ENCODE peak calls at places on chromosomes 12 and 14, in eight cellular contexts. X is H9, R is cardiac muscle cell, N is Calu3, Y is GM10248, L is cardiac fibroblast, E is PC-3, O is AG04449. B is an unnamed sample.

GRCh38 chr12:51818567-51819300 is 29.8 kb downstream of the FIGNL2 start:
- DNase-seq in X (no peak), R (no peak), N (no peak), Y (no peak), L (peak; percentile 83), E (peak; percentile 29), O (peak; percentile 67), B (peak; percentile 94)

GRCh38 chr12:15001733-15002471 is 29.1 kb downstream of the PDE6H start:
- DNase-seq in X (peak; percentile 76), R (peak; percentile 50), N (no peak), Y (no peak), L (peak; percentile 44), E (no peak), O (no peak), B (peak; percentile 15)

GRCh38 chr12:75592086-75592485 is 80.7 kb upstream of the KRR1 start:
- DNase-seq in X (no peak), R (no peak), N (no peak), Y (no peak), L (no peak), E (no peak), O (no peak), B (peak; percentile 58)

GRCh38 chr14:101323111-101323510 is 238.2 kb upstream of the DIO3 start:
- DNase-seq in X (no peak), R (no peak), N (no peak), Y (no peak), L (no peak), E (no peak), O (no peak), B (no peak)

GRCh38 chr14:103576371-103577024 is 13.7 kb downstream of the COA8 start:
- DNase-seq in X (peak; percentile 58), R (peak; percentile 61), N (peak; percentile 87), Y (no peak), L (peak; percentile 84), E (peak; percentile 89), O (no peak), B (peak; percentile 88)

GRCh38 chr12:27940756-27941402 is 31.7 kb downstream of the PTHLH start:
- DNase-seq in X (peak; percentile 79), R (peak; percentile 79), N (peak; percentile 81), Y (peak; percentile 66), L (peak; percentile 90), E (peak; percentile 96), O (no peak), B (peak; percentile 75)

GRCh38 chr12:6450091-6450868 is 1.6 kb upstream of the TAPBPL start:
- DNase-seq in X (no peak), R (no peak), N (no peak), Y (no peak), L (no peak), E (no peak), O (no peak), B (no peak)

GRCh38 chr14:88189840-88190191 is 133.3 kb downstream of the KCNK10 start:
- DNase-seq in X (no peak), R (no peak), N (no peak), Y (no peak), L (no peak), E (no peak), O (no peak), B (no peak)

GRCh38 chr12:124111006-124111405 is 138.0 kb downstream of the ZNF664 start:
- DNase-seq in X (no peak), R (no peak), N (no peak), Y (no peak), L (no peak), E (no peak), O (no peak), B (no peak)

GRCh38 chr14:66045572-66046021 is 440.6 kb upstream of the CCDC196 start:
- DNase-seq in X (no peak), R (peak; percentile 66), N (no peak), Y (no peak), L (peak; percentile 55), E (no peak), O (no peak), B (peak; percentile 54)

GRCh38 chr12:54294152-54294913 is 6.5 kb downstream of the NFE2 start:
- DNase-seq in X (peak; percentile 79), R (peak; percentile 31), N (peak; percentile 77), Y (peak; percentile 79), L (peak; percentile 49), E (peak; percentile 49), O (no peak), B (peak; percentile 30)

GRCh38 chr14:105701456-105702274 is 175.3 kb downstream of the TMEM121 start:
- DNase-seq in X (no peak), R (no peak), N (no peak), Y (no peak), L (no peak), E (no peak), O (no peak), B (no peak)

GRCh38 chr14:33567003-33567735 is 383.7 kb downstream of the EGLN3 start:
- DNase-seq in X (no peak), R (no peak), N (no peak), Y (no peak), L (no peak), E (peak; percentile 21), O (no peak), B (no peak)

GRCh38 chr14:77316872-77317271 is 3.8 kb downstream of the POMT2 start:
- DNase-seq in X (no peak), R (no peak), N (no peak), Y (no peak), L (no peak), E (peak; percentile 74), O (no peak), B (peak; percentile 27)

GRCh38 chr12:12209043-12209442 is 57.8 kb downstream of the LRP6 start:
- DNase-seq in X (no peak), R (no peak), N (no peak), Y (no peak), L (no peak), E (no peak), O (no peak), B (peak; percentile 47)

GRCh38 chr12:113134521-113134951 is 1.0 kb downstream of the RASAL1 start:
- DNase-seq in X (no peak), R (no peak), N (no peak), Y (no peak), L (no peak), E (no peak), O (no peak), B (no peak)

GRCh38 chr12:124463341-124463861 is 104.0 kb downstream of the NCOR2 start:
- DNase-seq in X (no peak), R (no peak), N (no peak), Y (no peak), L (no peak), E (no peak), O (no peak), B (no peak)

GRCh38 chr14:82999802-83000201 is 1466.1 kb upstream of the SEL1L start:
- DNase-seq in X (peak; percentile 26), R (peak; percentile 10), N (no peak), Y (no peak), L (no peak), E (no peak), O (no peak), B (no peak)

DNA sequence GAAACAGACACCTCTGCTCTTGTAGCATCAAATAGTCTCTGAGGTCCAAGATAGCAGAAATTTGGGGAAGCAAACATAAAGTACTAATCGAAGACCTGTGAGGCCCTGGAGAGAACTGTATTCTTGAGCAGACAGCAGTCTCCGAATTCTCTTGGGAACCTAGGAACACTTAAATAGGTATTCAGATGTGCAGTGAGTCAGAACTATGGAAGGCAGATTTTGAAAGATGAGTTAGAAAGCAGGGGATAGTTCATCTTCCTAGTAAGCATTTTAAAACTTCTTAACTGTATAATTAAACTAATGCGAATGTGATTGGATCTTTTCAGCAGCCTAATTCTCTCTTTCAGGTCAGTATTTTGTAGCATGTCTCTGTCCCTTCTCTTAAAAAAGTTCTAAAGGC is 30.6 kb downstream of the NAA30 start:
- DNase-seq in X (no peak), R (no peak), N (no peak), Y (no peak), L (peak; percentile 43), E (peak; percentile 64), O (no peak), B (peak; percentile 4)
- TF ChIP-seq CTCF in X (no peak), R (no peak), N (no peak), Y (no peak), L (no peak), E (no peak), O (no peak), B (no peak)

DNA sequence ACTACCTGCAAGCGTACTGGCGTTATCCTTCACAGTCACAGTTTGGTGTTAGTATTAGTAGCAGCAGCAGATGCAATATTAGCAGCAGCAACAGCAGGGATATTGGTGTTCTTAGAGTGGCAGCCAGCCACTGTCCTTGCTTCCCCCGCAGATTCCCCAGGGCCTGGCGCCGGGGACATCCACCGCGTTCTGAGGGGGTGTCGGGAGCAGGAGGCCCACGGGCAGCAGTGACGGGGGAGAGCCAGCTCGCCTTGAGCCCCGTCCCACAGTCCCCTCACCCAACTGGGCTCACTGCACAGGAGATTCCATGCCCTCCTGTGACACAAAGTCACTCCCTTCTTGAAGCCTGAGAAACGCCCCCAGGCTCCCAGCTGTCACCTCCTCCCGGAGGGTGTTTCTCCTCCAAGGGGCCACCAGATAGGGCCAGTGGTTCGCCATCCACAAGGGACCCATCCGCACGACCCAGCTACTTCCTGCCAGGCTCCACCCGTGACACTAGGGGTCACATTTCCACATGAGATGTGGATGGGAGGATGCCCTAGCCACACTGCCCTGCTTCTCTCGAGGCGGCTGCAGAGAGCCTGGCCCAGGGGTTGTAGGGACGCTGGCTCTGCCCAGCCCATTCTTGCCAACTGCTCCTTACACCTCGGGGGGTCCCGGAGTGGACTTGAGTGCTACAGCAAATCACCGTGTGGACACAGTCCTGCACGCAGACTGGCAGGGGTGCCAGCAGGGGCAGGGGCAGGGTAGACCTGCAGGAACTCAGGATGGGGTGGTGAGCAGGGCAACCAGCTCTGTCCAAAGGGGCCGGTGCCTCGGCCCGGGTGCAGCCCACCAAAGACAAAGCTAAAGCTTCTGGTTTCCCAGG is 123.2 kb downstream of the PIWIL1 start:
- DNase-seq in X (no peak), R (no peak), N (no peak), Y (no peak), L (no peak), E (no peak), O (no peak), B (no peak)
- TF ChIP-seq CTCF in X (no peak), R (no peak), N (no peak), Y (no peak), L (no peak), E (no peak), O (no peak), B (no peak)

GRCh38 chr12:115983226-115983798 is 294.2 kb downstream of the MED13L start:
- DNase-seq in X (peak; percentile 76), R (peak; percentile 62), N (peak; percentile 36), Y (no peak), L (peak; percentile 22), E (peak; percentile 53), O (no peak), B (no peak)
- TF ChIP-seq CTCF in X (peak; percentile 69), R (peak; percentile 12), N (peak; percentile 42), Y (peak; percentile 21), L (peak; percentile 31), E (peak; percentile 81), O (peak; percentile 20), B (peak; percentile 39)

DNA sequence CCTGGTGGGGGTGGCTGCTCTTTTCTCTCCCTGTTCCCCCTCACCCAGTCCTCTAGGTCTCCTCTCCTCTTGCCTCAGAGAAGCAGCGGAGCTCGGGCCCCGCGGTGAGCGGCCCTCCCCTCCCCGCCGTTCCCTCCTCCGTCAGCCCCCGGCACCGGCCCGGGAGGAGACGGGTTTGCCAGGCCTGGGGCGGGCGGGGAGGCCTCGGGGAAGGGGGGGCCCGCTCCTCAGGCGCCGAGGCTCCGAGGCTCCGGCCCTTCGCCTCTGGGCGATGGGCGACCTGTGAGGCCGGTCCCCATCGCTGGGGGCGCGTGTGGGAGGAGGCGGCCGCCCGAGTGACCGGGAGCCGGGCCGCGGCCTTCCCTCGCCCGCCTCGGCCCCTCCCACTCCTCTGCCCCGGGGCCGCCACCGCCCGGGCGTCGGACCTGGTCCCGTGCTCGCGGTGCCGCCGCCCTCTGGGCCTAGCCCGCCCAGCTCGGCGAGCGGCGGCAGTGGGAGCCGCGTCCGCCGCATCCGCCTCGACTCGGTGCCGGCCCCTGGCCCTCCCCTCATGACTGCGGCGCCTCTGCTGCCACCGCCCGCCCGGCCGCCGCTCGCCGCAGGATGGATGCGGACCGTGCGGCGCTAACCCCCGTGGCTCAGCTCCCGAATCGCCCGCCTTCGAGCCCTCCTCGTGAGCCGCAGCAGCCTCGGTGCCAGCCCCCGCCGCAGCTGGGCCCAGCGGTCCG is 458 bp downstream of the WNK1 start:
- DNase-seq in X (peak; percentile 39), R (peak; percentile 78), N (peak; percentile 78), Y (peak; percentile 60), L (peak; percentile 40), E (peak; percentile 36), O (no peak), B (peak; percentile 53)
- TF ChIP-seq CTCF in X (peak; percentile 45), R (no peak), N (no peak), Y (peak; percentile 20), L (peak; percentile 1), E (no peak), O (peak; percentile 36), B (no peak)

B was measured in AG10803.